ENCODE peak calls at places on chromosomes 12 and 14, in five cellular contexts. Z is CD8-positive, alpha-beta T cell; H is A673; Q is ovary; B is fibroblast of the aortic adventitia. L is an unnamed sample.

GRCh38 chr14:67491741-67492504 is 3.4 kb upstream of the TMEM229B start:
- DNase-seq in Z (no peak), H (no peak), Q (no peak), B (no peak), L (no peak)

GRCh38 chr14:96083667-96084320 is 44.6 kb downstream of the C14orf132 start:
- DNase-seq in Z (no peak), H (no peak), Q (no peak), B (no peak), L (no peak)

GRCh38 chr14:67526181-67526580 is 6.9 kb upstream of the PLEKHH1 start:
- DNase-seq in Z (no peak), H (no peak), Q (no peak), B (no peak), L (no peak)

GRCh38 chr14:77212933-77213656 is 31.5 kb downstream of the TMEM63C start:
- DNase-seq in Z (no peak), H (peak), Q (no peak), B (peak), L (no peak)

GRCh38 chr12:12007713-12008231 is 63.0 kb upstream of the BCL2L14 start:
- DNase-seq in Z (no peak), H (no peak), Q (no peak), B (no peak), L (no peak)

GRCh38 chr12:50017047-50017446 is 8.2 kb downstream of the RACGAP1 start:
- DNase-seq in Z (no peak), H (peak), Q (peak), B (peak), L (peak)

GRCh38 chr14:99391671-99392070 is 89.0 kb downstream of the SETD3 start:
- DNase-seq in Z (no peak), H (no peak), Q (no peak), B (no peak), L (peak)

GRCh38 chr12:78086553-78087362 is 256.1 kb downstream of the NAV3 start:
- DNase-seq in Z (no peak), H (peak), Q (no peak), B (peak), L (no peak)

GRCh38 chr12:2456122-2456812 is 338.5 kb upstream of the FKBP4 start:
- DNase-seq in Z (no peak), H (no peak), Q (no peak), B (no peak), L (no peak)

DNA sequence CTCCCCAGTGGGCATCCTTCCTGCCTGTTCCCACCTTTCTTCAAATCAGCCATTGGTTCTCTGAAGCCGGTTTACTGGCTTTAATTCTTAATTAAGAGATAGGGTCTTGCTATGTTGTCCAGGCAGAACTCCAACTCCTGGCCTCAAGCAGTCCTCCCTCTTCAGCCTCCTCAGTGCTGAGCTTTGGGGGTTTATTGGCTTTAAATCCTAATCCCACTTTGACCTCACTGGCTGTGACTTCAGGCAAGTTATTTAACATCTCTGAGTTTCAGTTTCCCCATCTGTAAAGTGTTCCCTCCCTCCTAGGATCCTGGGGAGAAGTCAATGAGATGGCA is 2.1 kb upstream of the TRMT61A start:
- DNase-seq in Z (no peak), H (no peak), Q (no peak), B (no peak), L (no peak)
- TF ChIP-seq CTCF in Z (no peak), H (no peak), Q (no peak), B (no peak), L (no peak)

GRCh38 chr14:52318829-52319604 is 4.9 kb downstream of the PTGER2 start:
- DNase-seq in Z (no peak), H (no peak), Q (no peak), B (no peak), L (peak)
- H3K4me3 ChIP-seq in Z (peak), H (no peak), Q (no peak), B (no peak), L (no peak)

GRCh38 chr14:31510855-31511254 is 23.0 kb upstream of the GPR33 start:
- DNase-seq in Z (no peak), H (no peak), Q (no peak), B (no peak), L (no peak)

GRCh38 chr14:31505411-31505810 is 17.6 kb upstream of the GPR33 start:
- DNase-seq in Z (no peak), H (no peak), Q (no peak), B (peak), L (peak)

GRCh38 chr14:31508140-31508539 is 20.3 kb upstream of the GPR33 start:
- DNase-seq in Z (no peak), H (peak), Q (no peak), B (no peak), L (no peak)

GRCh38 chr14:31510222-31510621 is 22.4 kb upstream of the GPR33 start:
- DNase-seq in Z (no peak), H (peak), Q (no peak), B (peak), L (peak)
- TF ChIP-seq CTCF in Z (peak), H (peak), Q (peak), B (peak), L (peak)

DNA sequence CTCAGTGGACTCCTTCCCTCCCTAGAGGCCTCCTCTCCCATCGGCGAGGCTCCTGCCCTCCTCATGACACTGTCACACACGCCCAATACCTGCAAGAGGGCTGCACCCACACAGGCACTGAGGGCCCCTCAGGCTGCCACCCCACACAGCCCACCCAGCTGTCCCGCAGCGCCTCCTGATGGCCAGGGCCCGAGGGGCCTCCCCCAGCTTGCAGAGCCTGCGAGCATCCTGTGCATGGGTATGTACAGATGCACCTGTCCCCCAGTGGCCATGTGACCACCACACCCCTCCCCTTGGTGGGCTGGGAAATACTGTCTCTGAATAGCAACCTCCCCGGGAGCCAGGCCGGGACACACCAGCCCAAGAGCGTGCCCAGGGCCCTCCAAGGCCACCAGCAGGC is 19.0 kb upstream of the NUDT14 start:
- DNase-seq in Z (no peak), H (no peak), Q (no peak), B (no peak), L (no peak)
- H3K4me3 ChIP-seq in Z (no peak), H (no peak), Q (no peak), B (no peak), L (no peak)

L was measured in AG10803.